ENCODE peak calls at places on chromosomes 7 and 10, in nine cellular contexts. N is HCT116, X is WERI-Rb-1, I is PC-9, U is prostate gland, J is astrocyte, K is lower lobe of right lung, Q is Peyer's patch, G is neural progenitor cell. Z is an unnamed sample.

GRCh38 chr10:79490400-79491081 is 21.8 kb upstream of the EIF5AL1 start:
- DNase-seq in N (no peak), X (peak), I (no peak), U (no peak), J (peak), K (no peak), Q (no peak), G (no peak), Z (no peak)

GRCh38 chr7:101724957-101725356 is 92.5 kb upstream of the CUX1 start:
- DNase-seq in N (no peak), X (no peak), I (no peak), U (no peak), J (no peak), K (no peak), Q (no peak), G (no peak), Z (no peak)

GRCh38 chr7:144818516-144818915 is 17.3 kb downstream of the TPK1 start:
- DNase-seq in N (no peak), X (no peak), I (no peak), U (no peak), J (no peak), K (no peak), Q (no peak), G (no peak), Z (no peak)

GRCh38 chr7:264541-265191 is 25.3 kb upstream of the FOXL3 start:
- DNase-seq in N (no peak), X (peak), I (peak), U (peak), J (no peak), K (peak), Q (peak), G (no peak), Z (no peak)

GRCh38 chr7:90769036-90769435 is 172.9 kb downstream of the CDK14 start:
- DNase-seq in N (no peak), X (no peak), I (no peak), U (no peak), J (no peak), K (no peak), Q (no peak), G (no peak), Z (no peak)

GRCh38 chr10:79148452-79149344 is 79.9 kb downstream of the ZMIZ1 start:
- DNase-seq in N (no peak), X (peak), I (peak), U (peak), J (no peak), K (peak), Q (peak), G (peak), Z (no peak)

GRCh38 chr7:134941185-134941900 is 45.0 kb upstream of the AGBL3 start:
- DNase-seq in N (no peak), X (no peak), I (peak), U (no peak), J (peak), K (no peak), Q (no peak), G (peak), Z (peak)

GRCh38 chr7:26328498-26329390 is 37.1 kb downstream of the SNX10 start:
- DNase-seq in N (no peak), X (no peak), I (no peak), U (no peak), J (no peak), K (peak), Q (no peak), G (no peak), Z (no peak)

GRCh38 chr7:73606801-73607691 is 17.3 kb downstream of the MLXIPL start:
- DNase-seq in N (no peak), X (peak), I (peak), U (no peak), J (no peak), K (peak), Q (no peak), G (peak), Z (no peak)

GRCh38 chr10:5283305-5284158 is 81.2 kb upstream of the UCN3 start:
- DNase-seq in N (peak), X (peak), I (peak), U (peak), J (peak), K (peak), Q (peak), G (peak), Z (no peak)

GRCh38 chr10:111319866-111320265 is 243.0 kb downstream of the ADRA2A start:
- DNase-seq in N (no peak), X (no peak), I (no peak), U (no peak), J (no peak), K (no peak), Q (no peak), G (no peak), Z (no peak)

GRCh38 chr7:66960192-66960591 is 35.2 kb downstream of the SBDS start:
- DNase-seq in N (no peak), X (no peak), I (no peak), U (no peak), J (no peak), K (no peak), Q (no peak), G (no peak), Z (no peak)

GRCh38 chr7:146902728-146903127 is 786.1 kb downstream of the CNTNAP2 start:
- DNase-seq in N (no peak), X (no peak), I (no peak), U (no peak), J (no peak), K (no peak), Q (no peak), G (no peak), Z (no peak)

GRCh38 chr10:127033569-127034175 is 128.4 kb downstream of the DOCK1 start:
- DNase-seq in N (no peak), X (no peak), I (no peak), U (peak), J (no peak), K (no peak), Q (no peak), G (no peak), Z (no peak)

GRCh38 chr10:101292194-101293006 is 61.6 kb upstream of the BTRC start:
- DNase-seq in N (no peak), X (peak), I (no peak), U (no peak), J (no peak), K (no peak), Q (no peak), G (peak), Z (no peak)

GRCh38 chr7:3517344-3517743 is 216.3 kb downstream of the SDK1 start:
- DNase-seq in N (no peak), X (no peak), I (no peak), U (no peak), J (no peak), K (no peak), Q (no peak), G (no peak), Z (no peak)

GRCh38 chr7:45718464-45719330 is 144.5 kb downstream of the ADCY1 start:
- DNase-seq in N (no peak), X (no peak), I (no peak), U (no peak), J (peak), K (no peak), Q (no peak), G (no peak), Z (no peak)

GRCh38 chr7:19302731-19303130 is 157.5 kb upstream of the FERD3L start:
- DNase-seq in N (no peak), X (no peak), I (no peak), U (no peak), J (no peak), K (no peak), Q (no peak), G (no peak), Z (no peak)

DNA sequence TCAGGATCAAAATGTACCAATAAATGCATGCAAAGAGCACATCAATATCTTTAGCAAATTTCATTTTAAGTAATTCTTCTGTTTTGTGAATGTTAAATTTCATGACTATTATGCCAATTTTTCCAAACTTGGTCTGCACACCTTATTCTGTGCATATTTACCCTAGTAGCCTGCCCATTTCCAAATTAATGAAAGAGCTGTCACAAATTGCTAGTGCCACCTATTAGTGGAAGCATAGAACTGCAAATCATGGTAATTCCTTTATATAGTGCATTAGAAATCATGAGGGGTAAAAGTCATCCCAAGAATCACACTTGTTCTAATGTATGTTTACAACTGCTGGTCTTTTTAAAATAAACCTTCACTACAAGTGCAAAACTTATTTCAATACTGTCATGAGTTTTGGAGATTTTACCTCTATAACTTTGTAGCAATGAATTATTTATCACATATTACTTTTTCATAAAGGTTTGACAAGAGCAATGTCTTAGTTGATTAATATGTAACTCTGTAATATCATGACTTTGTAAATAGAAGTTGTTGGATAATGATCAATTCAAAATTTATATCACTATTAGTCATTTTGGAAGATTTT is 5.7 kb downstream of the SEMA3A start:
- DNase-seq in N (no peak), X (no peak), I (no peak), U (no peak), J (no peak), K (no peak), Q (no peak), G (no peak), Z (no peak)
- TF ChIP-seq CTCF in N (peak), X (peak), I (peak), U (no peak), J (peak), K (peak), Q (no peak), G (peak), Z (peak)

GRCh38 chr10:6794441-6794840 is 214.4 kb upstream of the PRKCQ start:
- DNase-seq in N (no peak), X (no peak), I (no peak), U (no peak), J (no peak), K (no peak), Q (no peak), G (no peak), Z (no peak)

GRCh38 chr10:6795571-6795970 is 215.5 kb upstream of the PRKCQ start:
- DNase-seq in N (no peak), X (no peak), I (no peak), U (no peak), J (no peak), K (no peak), Q (no peak), G (no peak), Z (no peak)

GRCh38 chr10:6796231-6796630 is 216.2 kb upstream of the PRKCQ start:
- DNase-seq in N (no peak), X (no peak), I (no peak), U (no peak), J (no peak), K (no peak), Q (no peak), G (no peak), Z (no peak)
- H3K4me3 ChIP-seq in N (no peak), X (no peak), I (no peak), U (no peak), J (no peak), K (no peak), Q (no peak), G (no peak), Z (no peak)

GRCh38 chr10:119347181-119347974 is 140.0 kb downstream of the GRK5 start:
- DNase-seq in N (no peak), X (no peak), I (no peak), U (no peak), J (no peak), K (no peak), Q (peak), G (no peak), Z (no peak)

GRCh38 chr10:119348106-119348505 is 140.7 kb downstream of the GRK5 start:
- DNase-seq in N (no peak), X (no peak), I (no peak), U (no peak), J (no peak), K (no peak), Q (no peak), G (no peak), Z (no peak)

GRCh38 chr10:119349937-119350513 is 142.7 kb downstream of the GRK5 start:
- DNase-seq in N (no peak), X (no peak), I (no peak), U (no peak), J (no peak), K (no peak), Q (peak), G (no peak), Z (no peak)

GRCh38 chr10:119349341-119349740 is 142.0 kb downstream of the GRK5 start:
- DNase-seq in N (no peak), X (no peak), I (no peak), U (no peak), J (no peak), K (no peak), Q (no peak), G (no peak), Z (no peak)

DNA sequence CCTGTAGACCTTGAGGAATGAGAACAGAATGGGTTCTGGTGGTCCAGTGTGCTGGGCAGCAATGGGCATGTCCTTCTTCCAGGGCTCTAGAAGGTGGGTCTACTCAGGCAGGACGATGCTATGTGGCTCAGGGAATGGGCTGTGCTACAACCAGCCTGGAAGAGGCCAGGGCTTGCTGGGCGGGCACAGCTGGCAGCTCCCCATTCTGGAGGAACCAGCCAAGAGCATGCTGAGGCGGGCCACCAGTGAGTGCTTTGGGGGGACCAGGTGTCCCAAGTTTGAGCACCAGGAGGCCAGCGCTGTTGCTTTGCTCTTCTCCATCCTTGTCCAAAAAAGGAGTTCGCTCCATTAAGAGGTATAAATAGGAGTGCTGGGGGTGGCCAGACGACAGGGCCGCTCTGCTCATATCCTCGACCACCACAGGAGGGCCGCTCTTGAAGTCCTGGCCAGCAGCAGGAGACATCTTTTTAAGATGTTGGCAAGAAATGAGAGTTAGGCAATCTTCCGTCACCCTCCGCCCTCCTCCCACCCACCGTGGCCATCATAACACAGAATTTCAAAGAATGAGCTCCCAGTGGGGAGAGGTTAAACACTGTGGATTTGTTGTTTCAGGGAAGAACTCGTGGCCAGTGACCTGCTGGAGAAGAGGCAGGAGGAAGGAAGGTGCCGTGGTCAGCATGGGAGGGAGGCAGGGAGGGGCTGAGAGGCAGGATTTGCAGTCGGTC is 141.3 kb downstream of the GRK5 start:
- DNase-seq in N (no peak), X (no peak), I (no peak), U (no peak), J (peak), K (no peak), Q (peak), G (no peak), Z (no peak)
- TF ChIP-seq CTCF in N (no peak), X (no peak), I (no peak), U (no peak), J (no peak), K (no peak), Q (no peak), G (no peak), Z (no peak)

DNA sequence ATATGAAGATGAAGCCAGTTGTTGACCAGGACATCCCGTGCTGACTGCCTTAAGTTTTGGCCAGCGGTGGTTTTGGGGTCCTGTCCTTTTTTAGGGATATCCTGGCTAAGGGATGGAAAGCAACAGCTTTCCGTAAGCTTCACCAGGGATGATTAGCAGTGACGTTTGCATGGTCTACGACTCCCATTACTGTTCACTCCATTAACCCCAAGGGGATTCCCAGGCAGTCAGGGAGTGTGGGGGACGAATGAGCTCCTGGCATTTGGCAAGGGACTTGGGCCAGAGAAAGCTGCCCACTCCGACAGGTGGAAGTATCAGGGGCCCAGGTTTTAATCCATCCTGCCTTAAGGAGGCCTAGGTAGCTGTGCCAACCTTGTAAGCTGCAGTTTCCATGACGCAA is 66.8 kb downstream of the ITGB1 start:
- DNase-seq in N (no peak), X (no peak), I (no peak), U (no peak), J (no peak), K (no peak), Q (no peak), G (no peak), Z (peak)
- H3K4me3 ChIP-seq in N (no peak), X (no peak), I (no peak), U (no peak), J (no peak), K (no peak), Q (no peak), G (no peak), Z (no peak)

GRCh38 chr10:102632394-102633062 is 11.8 kb upstream of the TRIM8 start:
- DNase-seq in N (no peak), X (no peak), I (no peak), U (no peak), J (no peak), K (peak), Q (no peak), G (no peak), Z (no peak)
- TF ChIP-seq CTCF in N (no peak), X (no peak), I (no peak), U (no peak), J (no peak), K (no peak), Q (no peak), G (no peak), Z (no peak)

GRCh38 chr7:27409776-27410175 is 167.2 kb downstream of the EVX1 start:
- DNase-seq in N (no peak), X (no peak), I (no peak), U (no peak), J (no peak), K (no peak), Q (no peak), G (no peak), Z (no peak)
- H3K4me3 ChIP-seq in N (no peak), X (no peak), I (no peak), U (no peak), J (no peak), K (no peak), Q (no peak), G (no peak), Z (no peak)

DNA sequence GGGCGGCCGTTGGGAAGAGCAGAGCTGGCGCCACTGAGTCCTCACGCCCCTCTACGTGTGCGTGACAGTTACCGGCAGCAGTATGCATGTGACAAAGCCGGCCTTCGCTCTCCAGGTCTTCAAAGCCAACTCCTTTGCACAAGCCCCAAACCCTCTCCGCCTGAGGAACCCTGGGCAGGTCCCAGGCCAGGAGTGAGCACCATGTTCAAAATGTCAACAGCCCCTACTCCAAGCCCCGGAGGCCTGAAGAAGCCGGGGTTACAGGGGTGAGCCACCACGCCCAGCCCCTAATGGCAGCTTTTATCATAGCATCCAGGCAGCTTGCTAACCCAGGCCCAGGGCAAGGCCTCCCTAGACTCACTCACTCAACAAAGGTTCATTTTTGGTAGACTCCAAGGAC is 70.8 kb downstream of the OAT start:
- DNase-seq in N (no peak), X (no peak), I (no peak), U (no peak), J (no peak), K (no peak), Q (no peak), G (no peak), Z (no peak)
- TF ChIP-seq CTCF in N (no peak), X (no peak), I (no peak), U (no peak), J (no peak), K (no peak), Q (no peak), G (peak), Z (no peak)

DNA sequence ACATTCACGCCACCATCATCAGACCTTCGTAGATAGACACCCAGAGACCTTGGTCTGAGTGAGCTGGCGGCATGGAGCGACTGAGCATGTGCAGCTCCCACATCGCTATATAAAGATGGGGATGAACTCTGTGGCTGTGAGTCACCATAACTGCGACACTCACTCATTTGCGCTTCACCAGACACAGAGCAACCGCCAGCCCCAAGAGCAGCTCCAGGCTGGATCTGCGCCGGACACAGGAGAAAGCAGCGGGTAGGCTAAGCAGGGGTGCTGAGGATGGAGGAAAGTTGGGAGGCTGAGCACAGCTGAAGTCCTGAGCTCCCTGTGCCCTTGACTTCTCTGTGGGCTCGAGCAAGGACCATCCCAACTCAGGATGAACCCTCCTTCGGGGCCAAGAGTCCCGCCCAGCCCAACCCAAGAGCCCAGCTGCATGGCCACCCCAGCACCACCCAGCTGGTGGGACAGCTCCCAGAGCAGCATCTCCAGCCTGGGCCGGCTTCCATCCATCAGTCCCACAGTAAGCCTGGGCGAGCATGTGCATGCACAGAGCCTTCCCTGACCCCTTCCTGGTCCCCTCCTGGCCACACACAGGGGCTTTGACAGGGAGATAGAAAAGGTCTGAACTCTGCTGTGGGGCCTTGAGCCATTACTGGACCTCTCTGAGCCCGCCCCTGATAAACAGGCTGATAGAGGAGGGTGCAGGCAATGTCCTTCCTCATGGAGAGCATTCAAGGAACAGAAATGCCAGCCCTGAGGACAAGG is at the start of gene OPN4:
- DNase-seq in N (no peak), X (no peak), I (peak), U (no peak), J (peak), K (peak), Q (peak), G (no peak), Z (no peak)
- H3K4me3 ChIP-seq in N (no peak), X (no peak), I (no peak), U (no peak), J (no peak), K (no peak), Q (no peak), G (no peak), Z (no peak)

Z was measured in kidney epithelial cell.